ENCODE peak calls at places on chromosome 10, in four cellular contexts. One of them, this sample, is unnamed.

GRCh38 chr10:23095966-23096813 is 811 bp downstream of the MSRB2 start:
- DNase-seq in Karpas-422: peak
- DNase-seq in SK-N-MC: no peak
- DNase-seq in stimulated activated CD8-positive, alpha-beta memory T cell treated with anti-CD3 and anti-CD28 coated beads, Interleukin-7, amount 100 ng/mL, for 4 hours: no peak
- DNase-seq in this sample: peak

GRCh38 chr10:84138478-84139125 is 707 bp upstream of the GHITM start:
- DNase-seq in Karpas-422: peak
- DNase-seq in stimulated activated CD8-positive, alpha-beta memory T cell treated with anti-CD3 and anti-CD28 coated beads, Interleukin-7, amount 100 ng/mL, for 4 hours: peak
- DNase-seq in SK-N-MC: no peak
- DNase-seq in this sample: no peak

GRCh38 chr10:85003083-85003482 is 674.7 kb downstream of the CCSER2 start:
- DNase-seq in stimulated activated CD8-positive, alpha-beta memory T cell treated with anti-CD3 and anti-CD28 coated beads, Interleukin-7, amount 100 ng/mL, for 4 hours: no peak
- DNase-seq in SK-N-MC: no peak
- DNase-seq in Karpas-422: no peak
- DNase-seq in this sample: peak

GRCh38 chr10:80015911-80016590 is 62.4 kb upstream of the TMEM254 start:
- DNase-seq in Karpas-422: no peak
- DNase-seq in SK-N-MC: no peak
- DNase-seq in stimulated activated CD8-positive, alpha-beta memory T cell treated with anti-CD3 and anti-CD28 coated beads, Interleukin-7, amount 100 ng/mL, for 4 hours: no peak
- DNase-seq in this sample: no peak

GRCh38 chr10:128932071-128932820 is 534.8 kb upstream of the MGMT start:
- DNase-seq in stimulated activated CD8-positive, alpha-beta memory T cell treated with anti-CD3 and anti-CD28 coated beads, Interleukin-7, amount 100 ng/mL, for 4 hours: no peak
- DNase-seq in SK-N-MC: no peak
- DNase-seq in Karpas-422: no peak
- DNase-seq in this sample: no peak

GRCh38 chr10:27446091-27446918 is 57.8 kb upstream of the RAB18 start:
- DNase-seq in stimulated activated CD8-positive, alpha-beta memory T cell treated with anti-CD3 and anti-CD28 coated beads, Interleukin-7, amount 100 ng/mL, for 4 hours: no peak
- DNase-seq in SK-N-MC: peak
- DNase-seq in Karpas-422: peak
- DNase-seq in this sample: peak

GRCh38 chr10:6678211-6678803 is 98.2 kb upstream of the PRKCQ start:
- DNase-seq in SK-N-MC: no peak
- DNase-seq in stimulated activated CD8-positive, alpha-beta memory T cell treated with anti-CD3 and anti-CD28 coated beads, Interleukin-7, amount 100 ng/mL, for 4 hours: peak
- DNase-seq in Karpas-422: peak
- DNase-seq in this sample: peak

GRCh38 chr10:69958232-69958902 is 94.3 kb upstream of the MACROH2A2 start:
- DNase-seq in SK-N-MC: no peak
- DNase-seq in Karpas-422: peak
- DNase-seq in stimulated activated CD8-positive, alpha-beta memory T cell treated with anti-CD3 and anti-CD28 coated beads, Interleukin-7, amount 100 ng/mL, for 4 hours: no peak
- DNase-seq in this sample: peak

GRCh38 chr10:77526861-77527617 is 110.6 kb downstream of the KCNMA1 start:
- DNase-seq in Karpas-422: peak
- DNase-seq in stimulated activated CD8-positive, alpha-beta memory T cell treated with anti-CD3 and anti-CD28 coated beads, Interleukin-7, amount 100 ng/mL, for 4 hours: no peak
- DNase-seq in SK-N-MC: no peak
- DNase-seq in this sample: no peak

GRCh38 chr10:88838766-88839165 is 12.9 kb downstream of the ANKRD22 start:
- DNase-seq in Karpas-422: no peak
- DNase-seq in SK-N-MC: no peak
- DNase-seq in stimulated activated CD8-positive, alpha-beta memory T cell treated with anti-CD3 and anti-CD28 coated beads, Interleukin-7, amount 100 ng/mL, for 4 hours: no peak
- DNase-seq in this sample: no peak

GRCh38 chr10:106285199-106285598 is 879.3 kb downstream of the SORCS1 start:
- DNase-seq in SK-N-MC: no peak
- DNase-seq in stimulated activated CD8-positive, alpha-beta memory T cell treated with anti-CD3 and anti-CD28 coated beads, Interleukin-7, amount 100 ng/mL, for 4 hours: no peak
- DNase-seq in Karpas-422: no peak
- DNase-seq in this sample: no peak

GRCh38 chr10:33031171-33031570 is 73.1 kb upstream of the ITGB1 start:
- DNase-seq in Karpas-422: no peak
- DNase-seq in stimulated activated CD8-positive, alpha-beta memory T cell treated with anti-CD3 and anti-CD28 coated beads, Interleukin-7, amount 100 ng/mL, for 4 hours: no peak
- DNase-seq in SK-N-MC: no peak
- DNase-seq in this sample: no peak

GRCh38 chr10:100303724-100304319 is 17.3 kb upstream of the BLOC1S2 start:
- DNase-seq in stimulated activated CD8-positive, alpha-beta memory T cell treated with anti-CD3 and anti-CD28 coated beads, Interleukin-7, amount 100 ng/mL, for 4 hours: no peak
- DNase-seq in Karpas-422: peak
- DNase-seq in SK-N-MC: no peak
- DNase-seq in this sample: peak

This sample was measured in kidney tubule cell.